ENCODE peak calls at places on chromosomes 5 and 9, in nine cellular contexts. U is GM23248, G is ovary, T is hepatocyte, D is H9, A is OCI-LY7, L is tibial artery, O is A673, P is fibroblast of lung. K is an unnamed sample.
A peak's percentile ranks its signal among the peaks of the same experiment; 100 is the strongest.

GRCh38 chr9:123796073-123796472 is 133.9 kb downstream of the DENND1A start:
- DNase-seq in U (no peak), G (no peak), T (no peak), D (no peak), A (no peak), L (no peak), O (no peak), P (no peak), K (no peak)

GRCh38 chr9:95508968-95509850 is 7.6 kb downstream of the PTCH1 start:
- DNase-seq in U (peak; percentile 93), G (peak; percentile 92), T (peak; percentile 96), D (peak; percentile 96), A (peak; percentile 92), L (peak; percentile 87), O (peak; percentile 98), P (peak; percentile 91), K (peak; percentile 98)

GRCh38 chr9:135478858-135479468 is 619 bp upstream of the PPP1R26 start:
- DNase-seq in U (peak; percentile 66), G (peak; percentile 40), T (peak; percentile 73), D (peak; percentile 54), A (no peak), L (peak; percentile 47), O (peak; percentile 27), P (no peak), K (no peak)

GRCh38 chr9:110015759-110016158 is 192.2 kb downstream of the C9orf152 start:
- DNase-seq in U (peak; percentile 68), G (no peak), T (no peak), D (no peak), A (no peak), L (no peak), O (no peak), P (peak; percentile 94), K (no peak)

GRCh38 chr9:33222031-33222430 is 17.9 kb upstream of the SPINK4 start:
- DNase-seq in U (no peak), G (no peak), T (no peak), D (no peak), A (peak; percentile 69), L (no peak), O (no peak), P (no peak), K (no peak)

GRCh38 chr5:163172540-163173337 is 264.7 kb upstream of the CCNG1 start:
- DNase-seq in U (no peak), G (no peak), T (no peak), D (no peak), A (no peak), L (no peak), O (no peak), P (no peak), K (no peak)

GRCh38 chr5:57503433-57503832 is 20.8 kb upstream of the ACTBL2 start:
- DNase-seq in U (no peak), G (peak; percentile 60), T (no peak), D (no peak), A (no peak), L (no peak), O (no peak), P (peak; percentile 92), K (no peak)

GRCh38 chr5:106959447-106959846 is 711.3 kb downstream of the EFNA5 start:
- DNase-seq in U (no peak), G (no peak), T (no peak), D (no peak), A (no peak), L (no peak), O (no peak), P (peak; percentile 67), K (no peak)

GRCh38 chr9:100466828-100467220 is 6.1 kb upstream of the TMEFF1 start:
- DNase-seq in U (no peak), G (no peak), T (no peak), D (no peak), A (no peak), L (no peak), O (no peak), P (no peak), K (no peak)

GRCh38 chr5:132055808-132056609 is 4.4 kb upstream of the IL3 start:
- DNase-seq in U (no peak), G (no peak), T (no peak), D (peak; percentile 17), A (no peak), L (no peak), O (no peak), P (no peak), K (no peak)

GRCh38 chr9:134373269-134373668 is 47.0 kb downstream of the RXRA start:
- DNase-seq in U (no peak), G (no peak), T (no peak), D (no peak), A (no peak), L (no peak), O (no peak), P (no peak), K (no peak)
- H3K4me1 ChIP-seq in U (peaks cover 15% of the 10 kb centered on the region), G (peaks cover 67% of the 10 kb centered on the region), T (peaks cover 39% of the 10 kb centered on the region), D (no peaks in the 10 kb centered on the region), A (no peaks in the 10 kb centered on the region), L (peaks cover 66% of the 10 kb centered on the region), O (peaks cover 56% of the 10 kb centered on the region), P (peaks cover 15% of the 10 kb centered on the region), K (peaks cover 14% of the 10 kb centered on the region)

DNA sequence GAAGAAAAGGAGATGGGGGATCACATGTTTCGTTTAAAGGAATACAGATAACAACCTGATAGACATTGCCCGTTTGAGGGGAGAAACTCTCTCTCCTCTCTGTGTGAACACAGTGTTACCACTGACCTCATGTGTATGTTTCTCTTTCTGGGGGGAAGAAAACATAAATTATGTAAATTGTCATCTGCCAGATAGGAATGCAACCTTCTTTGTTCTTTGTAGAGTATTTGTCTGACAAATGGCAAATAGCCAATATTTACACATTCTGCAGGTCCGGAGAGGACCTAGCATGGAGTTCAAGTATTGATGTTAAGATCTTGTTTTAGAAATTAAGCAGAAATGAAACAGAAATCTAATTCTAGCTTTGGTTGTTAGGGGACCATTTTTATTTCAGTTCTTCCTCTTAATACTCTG is 276.3 kb downstream of the SAXO1 start:
- DNase-seq in U (no peak), G (no peak), T (no peak), D (no peak), A (no peak), L (no peak), O (no peak), P (no peak), K (no peak)
- H3K27ac ChIP-seq in U (peak overlapping the region; percentile 16), G (no peak overlapping the region), T (peak overlapping the region; percentile 7), D (no peak overlapping the region), A (no peak overlapping the region), L (no peak overlapping the region), O (no peak overlapping the region), P (no peak overlapping the region), K (no peak overlapping the region)

GRCh38 chr9:128894764-128895163 is 12.8 kb downstream of the LRRC8A start:
- DNase-seq in U (no peak), G (no peak), T (no peak), D (no peak), A (no peak), L (no peak), O (no peak), P (no peak), K (no peak)
- H3K4me1 ChIP-seq in U (peaks cover 32% of the 10 kb centered on the region), G (peaks cover 9% of the 10 kb centered on the region), T (peaks cover 13% of the 10 kb centered on the region), D (no peaks in the 10 kb centered on the region), A (peaks cover 17% of the 10 kb centered on the region), L (peaks cover 45% of the 10 kb centered on the region), O (no peaks in the 10 kb centered on the region), P (peaks cover 19% of the 10 kb centered on the region), K (peaks cover 6% of the 10 kb centered on the region)

GRCh38 chr9:114367406-114367805 is 20.4 kb downstream of the AKNA start:
- DNase-seq in U (no peak), G (no peak), T (no peak), D (no peak), A (no peak), L (no peak), O (no peak), P (no peak), K (no peak)
- H3K27ac ChIP-seq in U (no peak overlapping the region), G (no peak overlapping the region), T (peak overlapping the region; percentile 83), D (no peak overlapping the region), A (peak overlapping the region; percentile 99), L (peak overlapping the region; percentile 49), O (no peak overlapping the region), P (no peak overlapping the region), K (no peak overlapping the region)

GRCh38 chr5:136016945-136017530 is 11.8 kb upstream of the TGFBI start:
- DNase-seq in U (peak; percentile 94), G (no peak), T (no peak), D (no peak), A (no peak), L (no peak), O (peak; percentile 89), P (peak; percentile 99), K (peak; percentile 51)
- H3K4me1 ChIP-seq in U (peaks cover 96% of the 10 kb centered on the region), G (peaks cover 8% of the 10 kb centered on the region), T (peaks cover 52% of the 10 kb centered on the region), D (no peaks in the 10 kb centered on the region), A (no peaks in the 10 kb centered on the region), L (peaks cover 52% of the 10 kb centered on the region), O (peaks cover 74% of the 10 kb centered on the region), P (peaks cover 44% of the 10 kb centered on the region), K (peaks cover 28% of the 10 kb centered on the region)

GRCh38 chr5:78504726-78505431 is 143.7 kb downstream of the LHFPL2 start:
- DNase-seq in U (peak; percentile 99), G (peak; percentile 92), T (peak; percentile 72), D (no peak), A (no peak), L (peak; percentile 92), O (peak; percentile 43), P (peak; percentile 100), K (peak; percentile 96)
- H3K27ac ChIP-seq in U (peak overlapping the region; percentile 89), G (no peak overlapping the region), T (peak overlapping the region; percentile 77), D (no peak overlapping the region), A (no peak overlapping the region), L (peak overlapping the region; percentile 37), O (no peak overlapping the region), P (peak overlapping the region; percentile 88), K (peak overlapping the region; percentile 50)

GRCh38 chr9:35834260-35835215 is 5.5 kb downstream of the TMEM8B start:
- DNase-seq in U (no peak), G (no peak), T (no peak), D (no peak), A (peak; percentile 30), L (no peak), O (no peak), P (no peak), K (no peak)
- H3K4me1 ChIP-seq in U (peaks cover 6% of the 10 kb centered on the region), G (peaks cover 8% of the 10 kb centered on the region), T (peaks cover 51% of the 10 kb centered on the region), D (no peaks in the 10 kb centered on the region), A (peaks cover 31% of the 10 kb centered on the region), L (peaks cover 25% of the 10 kb centered on the region), O (peaks cover 8% of the 10 kb centered on the region), P (no peaks in the 10 kb centered on the region), K (peaks cover 3% of the 10 kb centered on the region)

GRCh38 chr5:110073534-110073933 is 383.8 kb downstream of the MAN2A1 start:
- DNase-seq in U (no peak), G (no peak), T (no peak), D (no peak), A (no peak), L (no peak), O (no peak), P (no peak), K (no peak)
- H3K27ac ChIP-seq in U (no peak overlapping the region), G (no peak overlapping the region), T (no peak overlapping the region), D (no peak overlapping the region), A (no peak overlapping the region), L (no peak overlapping the region), O (no peak overlapping the region), P (no peak overlapping the region), K (no peak overlapping the region)